ENCODE peak calls at places on chromosomes 11 and 22, in five cellular contexts. P is body of pancreas, J is AG04450, G is heart right ventricle, Y is lower lobe of right lung. A is an unnamed sample.

GRCh38 chr11:124891390-124891861 is 6.2 kb downstream of the ROBO4 start:
- DNase-seq in Y (no peak), J (no peak), P (no peak), G (peak), A (no peak)

GRCh38 chr11:16606784-16607674 is 131.4 kb upstream of the C11orf58 start:
- DNase-seq in P (peak), G (peak), Y (peak), J (no peak), A (peak)

GRCh38 chr11:61587951-61588695 is 7.2 kb upstream of the SYT7 start:
- DNase-seq in P (peak), Y (peak), G (peak), J (no peak), A (peak)

GRCh38 chr11:34243620-34244493 is 114.0 kb downstream of the ABTB2 start:
- DNase-seq in P (peak), Y (no peak), J (no peak), G (no peak), A (peak)

GRCh38 chr22:35661377-35661937 is 13.2 kb downstream of the APOL6 start:
- DNase-seq in Y (no peak), P (no peak), J (peak), G (no peak), A (no peak)

GRCh38 chr22:17387356-17387755 is 18.1 kb downstream of the CECR2 start:
- DNase-seq in Y (no peak), P (no peak), G (no peak), J (no peak), A (no peak)

GRCh38 chr11:13261600-13262061 is 16.0 kb upstream of the BMAL1 start:
- DNase-seq in Y (no peak), J (peak), G (no peak), P (no peak), A (no peak)

GRCh38 chr11:47186937-47187681 is 875 bp upstream of the PACSIN3 start:
- DNase-seq in Y (peak), P (peak), G (peak), J (no peak), A (peak)

GRCh38 chr22:17733484-17733883 is 40.8 kb downstream of the BID start:
- DNase-seq in P (no peak), Y (no peak), J (no peak), G (no peak), A (no peak)

GRCh38 chr22:31212783-31213626 is 907 bp downstream of the LIMK2 start:
- DNase-seq in G (no peak), J (no peak), Y (no peak), P (no peak), A (no peak)

DNA sequence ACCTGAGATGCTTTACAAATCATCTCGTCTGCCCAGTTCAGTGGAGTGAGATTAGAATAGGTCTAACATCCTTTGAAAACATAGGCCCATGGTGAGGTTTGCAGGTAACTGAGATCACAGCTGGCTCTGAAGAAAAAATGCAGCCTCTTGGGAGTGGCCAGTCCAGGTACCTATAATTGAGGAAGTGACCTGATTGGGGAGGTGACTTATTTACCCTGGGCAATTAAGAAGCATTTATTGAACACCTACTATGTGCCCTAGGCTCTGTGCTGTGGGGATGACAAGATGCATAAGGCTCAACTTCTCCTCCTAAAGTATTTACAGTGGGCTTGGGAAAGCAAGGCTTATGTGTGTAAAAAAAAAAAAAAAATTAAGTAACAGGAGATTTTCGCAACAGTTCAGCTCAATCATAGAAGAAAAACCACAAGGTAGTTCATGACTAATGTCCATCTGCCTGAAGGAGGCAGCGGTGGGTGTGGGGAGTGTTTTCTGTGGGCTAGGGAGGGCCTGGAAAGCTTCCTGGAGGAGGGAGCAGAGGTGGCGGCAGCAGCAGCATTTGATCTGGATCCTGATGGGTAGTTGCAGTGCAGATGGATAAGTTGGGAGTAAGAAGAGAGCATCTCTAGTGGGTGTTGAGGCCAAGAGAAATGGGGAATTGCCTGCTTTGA is 16.1 kb downstream of the MICAL2 start:
- DNase-seq in P (no peak), J (no peak), Y (peak), G (no peak), A (no peak)
- H3K4me3 ChIP-seq in P (no peak), J (no peak), Y (no peak), G (no peak), A (no peak)

GRCh38 chr11:64067257-64067993 is 31.7 kb downstream of the FLRT1 start:
- DNase-seq in G (no peak), P (no peak), J (no peak), Y (no peak), A (no peak)
- H3K4me3 ChIP-seq in G (no peak), P (no peak), J (no peak), Y (no peak), A (no peak)

GRCh38 chr22:37173709-37174108 is 14.3 kb downstream of the C1QTNF6 start:
- DNase-seq in J (no peak), Y (peak), G (no peak), P (no peak), A (no peak)

GRCh38 chr22:37177221-37177620 is 10.8 kb downstream of the C1QTNF6 start:
- DNase-seq in J (no peak), Y (no peak), G (no peak), P (no peak), A (no peak)

GRCh38 chr22:37174964-37175363 is 13.1 kb downstream of the C1QTNF6 start:
- DNase-seq in J (no peak), G (no peak), P (no peak), Y (no peak), A (no peak)

GRCh38 chr22:37176464-37177061 is 11.5 kb downstream of the C1QTNF6 start:
- DNase-seq in G (peak), J (no peak), P (no peak), Y (peak), A (peak)

DNA sequence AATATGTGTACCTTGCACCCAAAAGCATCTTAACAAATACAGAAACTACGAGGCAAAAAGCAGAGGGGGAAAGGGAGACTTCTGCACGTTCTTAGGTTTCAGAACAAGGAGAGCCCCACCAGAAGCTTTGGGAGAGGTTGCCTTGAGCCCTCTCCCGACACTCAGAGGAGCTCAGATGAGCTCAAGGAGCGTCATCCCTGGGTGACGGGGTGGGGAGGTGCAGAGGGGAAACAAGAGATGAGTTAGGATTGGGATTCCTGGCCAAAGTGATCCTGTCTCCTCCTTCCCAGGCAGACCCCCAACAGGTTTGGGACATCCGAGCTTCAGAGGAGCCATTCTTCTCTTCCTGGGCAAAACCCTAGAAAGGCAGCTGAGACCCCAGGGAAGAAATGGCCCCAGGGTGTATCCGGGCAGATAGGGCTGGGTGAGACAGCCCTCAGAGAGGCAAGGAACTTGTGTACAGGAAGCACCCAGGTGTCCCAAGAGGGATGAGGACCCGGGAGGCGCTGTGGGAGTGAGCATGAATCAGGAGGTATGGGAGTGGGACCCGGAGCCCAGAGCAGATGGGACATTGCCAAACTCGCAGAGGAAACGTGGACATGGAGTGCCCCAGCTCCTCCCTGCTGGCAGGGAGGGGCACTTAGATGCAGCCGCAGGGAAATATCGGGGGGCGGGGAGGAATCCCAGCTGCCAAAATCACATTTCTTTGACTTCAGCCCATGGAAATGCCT is 12.5 kb downstream of the C1QTNF6 start:
- DNase-seq in P (no peak), G (no peak), Y (peak), J (no peak), A (no peak)
- H3K4me3 ChIP-seq in P (no peak), G (no peak), Y (no peak), J (no peak), A (no peak)

GRCh38 chr11:64287676-64288352 is 2.2 kb downstream of the GPR137 start:
- DNase-seq in P (no peak), Y (no peak), J (no peak), G (no peak), A (no peak)
- H3K4me3 ChIP-seq in P (no peak), Y (no peak), J (no peak), G (no peak), A (no peak)

DNA sequence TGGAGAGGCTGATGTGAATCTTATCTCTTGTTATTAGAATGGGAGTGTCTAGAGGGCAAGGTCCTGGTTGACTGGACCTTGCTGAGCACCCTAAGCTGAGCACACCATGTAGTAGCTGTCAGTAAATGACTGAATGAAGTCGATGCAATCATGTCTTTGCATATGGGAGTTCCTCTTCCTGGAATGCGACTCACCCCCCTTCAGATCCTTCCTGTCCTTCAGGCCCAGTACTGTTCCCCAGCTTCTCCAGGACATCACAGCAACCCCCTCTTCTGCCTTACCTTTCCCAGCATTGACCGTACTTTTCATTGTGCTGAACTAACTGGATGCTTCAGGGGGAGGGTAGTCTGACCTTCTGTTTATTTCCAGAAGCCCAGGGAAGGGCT is 5.7 kb downstream of the RHOG start:
- DNase-seq in Y (no peak), G (no peak), J (no peak), P (no peak), A (no peak)
- H3K4me3 ChIP-seq in Y (peak), G (no peak), J (no peak), P (no peak), A (no peak)